ENCODE peak calls at places on chromosome 12, in nine cellular contexts. One of them, this sample, is unnamed. For H3K4me1 and H3K27me3, the result is how much of the 10 kb centered on the place peaks cover.

GRCh38 chr12:75438052-75438754 is 42.4 kb upstream of the GLIPR1 start:
- DNase-seq in IMR-90: no peak
- DNase-seq in neural progenitor cell: no peak
- DNase-seq in CD8-positive, alpha-beta memory T cell: no peak
- DNase-seq in CD8-positive, alpha-beta T cell: no peak
- DNase-seq in colonic mucosa: no peak
- DNase-seq in fibroblast of lung: no peak
- DNase-seq in hepatocyte: no peak
- DNase-seq in HCT116: no peak
- DNase-seq in this sample: no peak

GRCh38 chr12:77537648-77538047 is 293.0 kb upstream of the NAV3 start:
- DNase-seq in IMR-90: no peak
- DNase-seq in neural progenitor cell: no peak
- DNase-seq in CD8-positive, alpha-beta memory T cell: no peak
- DNase-seq in CD8-positive, alpha-beta T cell: no peak
- DNase-seq in colonic mucosa: no peak
- DNase-seq in fibroblast of lung: peak
- DNase-seq in hepatocyte: no peak
- DNase-seq in HCT116: no peak
- DNase-seq in this sample: no peak

GRCh38 chr12:107468976-107469375 is 216.6 kb upstream of the PWP1 start:
- DNase-seq in IMR-90: no peak
- DNase-seq in neural progenitor cell: no peak
- DNase-seq in CD8-positive, alpha-beta memory T cell: no peak
- DNase-seq in CD8-positive, alpha-beta T cell: no peak
- DNase-seq in colonic mucosa: no peak
- DNase-seq in fibroblast of lung: no peak
- DNase-seq in hepatocyte: no peak
- DNase-seq in HCT116: no peak
- DNase-seq in this sample: no peak

GRCh38 chr12:102755271-102755670 is 161.8 kb downstream of the PAH start:
- DNase-seq in IMR-90: no peak
- DNase-seq in neural progenitor cell: no peak
- DNase-seq in CD8-positive, alpha-beta memory T cell: no peak
- DNase-seq in CD8-positive, alpha-beta T cell: no peak
- DNase-seq in colonic mucosa: no peak
- DNase-seq in fibroblast of lung: no peak
- DNase-seq in hepatocyte: no peak
- DNase-seq in HCT116: no peak
- DNase-seq in this sample: no peak

GRCh38 chr12:12936983-12937491 is 14.9 kb downstream of the GPRC5D start:
- DNase-seq in IMR-90: no peak
- DNase-seq in neural progenitor cell: no peak
- DNase-seq in CD8-positive, alpha-beta memory T cell: no peak
- DNase-seq in CD8-positive, alpha-beta T cell: no peak
- DNase-seq in colonic mucosa: no peak
- DNase-seq in fibroblast of lung: no peak
- DNase-seq in hepatocyte: no peak
- DNase-seq in HCT116: no peak
- DNase-seq in this sample: no peak

GRCh38 chr12:40451661-40452060 is 226.9 kb downstream of the LRRK2 start:
- DNase-seq in IMR-90: no peak
- DNase-seq in neural progenitor cell: no peak
- DNase-seq in CD8-positive, alpha-beta memory T cell: no peak
- DNase-seq in CD8-positive, alpha-beta T cell: no peak
- DNase-seq in colonic mucosa: no peak
- DNase-seq in fibroblast of lung: no peak
- DNase-seq in hepatocyte: no peak
- DNase-seq in HCT116: no peak
- DNase-seq in this sample: no peak

GRCh38 chr12:15754233-15754632 is 35.0 kb downstream of the EPS8 start:
- DNase-seq in IMR-90: peak
- DNase-seq in neural progenitor cell: no peak
- DNase-seq in CD8-positive, alpha-beta memory T cell: no peak
- DNase-seq in CD8-positive, alpha-beta T cell: no peak
- DNase-seq in colonic mucosa: no peak
- DNase-seq in fibroblast of lung: peak
- DNase-seq in hepatocyte: no peak
- DNase-seq in HCT116: no peak
- DNase-seq in this sample: no peak

GRCh38 chr12:109153711-109154434 is 37.5 kb downstream of the ACACB start:
- DNase-seq in IMR-90: no peak
- DNase-seq in neural progenitor cell: peak
- DNase-seq in CD8-positive, alpha-beta memory T cell: no peak
- DNase-seq in CD8-positive, alpha-beta T cell: no peak
- DNase-seq in colonic mucosa: peak
- DNase-seq in fibroblast of lung: no peak
- DNase-seq in hepatocyte: peak
- DNase-seq in HCT116: no peak
- DNase-seq in this sample: no peak

GRCh38 chr12:66072566-66072965 is 58.0 kb downstream of the LLPH start:
- DNase-seq in IMR-90: no peak
- DNase-seq in neural progenitor cell: no peak
- DNase-seq in CD8-positive, alpha-beta memory T cell: no peak
- DNase-seq in CD8-positive, alpha-beta T cell: no peak
- DNase-seq in colonic mucosa: no peak
- DNase-seq in fibroblast of lung: no peak
- DNase-seq in hepatocyte: no peak
- DNase-seq in HCT116: no peak
- DNase-seq in this sample: no peak

GRCh38 chr12:47276253-47277070 is 196.7 kb upstream of the AMIGO2 start:
- DNase-seq in IMR-90: peak
- DNase-seq in neural progenitor cell: no peak
- DNase-seq in CD8-positive, alpha-beta memory T cell: peak
- DNase-seq in CD8-positive, alpha-beta T cell: peak
- DNase-seq in colonic mucosa: peak
- DNase-seq in fibroblast of lung: peak
- DNase-seq in hepatocyte: peak
- DNase-seq in HCT116: no peak
- DNase-seq in this sample: peak
- H3K27ac ChIP-seq in IMR-90: no peak
- H3K27ac ChIP-seq in neural progenitor cell: no peak
- H3K27ac ChIP-seq in CD8-positive, alpha-beta memory T cell: peak
- H3K27ac ChIP-seq in CD8-positive, alpha-beta T cell: peak
- H3K27ac ChIP-seq in colonic mucosa: peak
- H3K27ac ChIP-seq in fibroblast of lung: no peak
- H3K27ac ChIP-seq in hepatocyte: peak
- H3K27ac ChIP-seq in HCT116: no peak
- H3K27ac ChIP-seq in this sample: no peak

GRCh38 chr12:88577537-88577936 is 2.7 kb downstream of the KITLG start:
- DNase-seq in IMR-90: no peak
- DNase-seq in neural progenitor cell: no peak
- DNase-seq in CD8-positive, alpha-beta memory T cell: no peak
- DNase-seq in CD8-positive, alpha-beta T cell: no peak
- DNase-seq in colonic mucosa: no peak
- DNase-seq in fibroblast of lung: no peak
- DNase-seq in hepatocyte: no peak
- DNase-seq in HCT116: peak
- DNase-seq in this sample: no peak
- H3K4me1 ChIP-seq in IMR-90: under half
- H3K4me1 ChIP-seq in neural progenitor cell: under half
- H3K4me1 ChIP-seq in CD8-positive, alpha-beta memory T cell: under half
- H3K4me1 ChIP-seq in CD8-positive, alpha-beta T cell: under half
- H3K4me1 ChIP-seq in colonic mucosa: under half
- H3K4me1 ChIP-seq in fibroblast of lung: under half
- H3K4me1 ChIP-seq in hepatocyte: under half
- H3K4me1 ChIP-seq in HCT116: half or more
- H3K4me1 ChIP-seq in this sample: under half

GRCh38 chr12:95836630-95837239 is 22.0 kb upstream of the SNRPF start:
- DNase-seq in IMR-90: peak
- DNase-seq in neural progenitor cell: no peak
- DNase-seq in CD8-positive, alpha-beta memory T cell: no peak
- DNase-seq in CD8-positive, alpha-beta T cell: no peak
- DNase-seq in colonic mucosa: no peak
- DNase-seq in fibroblast of lung: peak
- DNase-seq in hepatocyte: no peak
- DNase-seq in HCT116: no peak
- DNase-seq in this sample: no peak

GRCh38 chr12:95837240-95838038 is 21.3 kb upstream of the SNRPF start:
- DNase-seq in IMR-90: no peak
- DNase-seq in neural progenitor cell: no peak
- DNase-seq in CD8-positive, alpha-beta memory T cell: no peak
- DNase-seq in CD8-positive, alpha-beta T cell: no peak
- DNase-seq in colonic mucosa: no peak
- DNase-seq in fibroblast of lung: no peak
- DNase-seq in hepatocyte: no peak
- DNase-seq in HCT116: no peak
- DNase-seq in this sample: no peak

GRCh38 chr12:95838125-95838524 is 20.6 kb upstream of the SNRPF start:
- DNase-seq in IMR-90: peak
- DNase-seq in neural progenitor cell: no peak
- DNase-seq in CD8-positive, alpha-beta memory T cell: no peak
- DNase-seq in CD8-positive, alpha-beta T cell: no peak
- DNase-seq in colonic mucosa: peak
- DNase-seq in fibroblast of lung: peak
- DNase-seq in hepatocyte: peak
- DNase-seq in HCT116: no peak
- DNase-seq in this sample: no peak

GRCh38 chr12:95836185-95836609 is 22.6 kb upstream of the SNRPF start:
- DNase-seq in IMR-90: peak
- DNase-seq in neural progenitor cell: no peak
- DNase-seq in CD8-positive, alpha-beta memory T cell: no peak
- DNase-seq in CD8-positive, alpha-beta T cell: no peak
- DNase-seq in colonic mucosa: no peak
- DNase-seq in fibroblast of lung: peak
- DNase-seq in hepatocyte: no peak
- DNase-seq in HCT116: no peak
- DNase-seq in this sample: no peak

DNA sequence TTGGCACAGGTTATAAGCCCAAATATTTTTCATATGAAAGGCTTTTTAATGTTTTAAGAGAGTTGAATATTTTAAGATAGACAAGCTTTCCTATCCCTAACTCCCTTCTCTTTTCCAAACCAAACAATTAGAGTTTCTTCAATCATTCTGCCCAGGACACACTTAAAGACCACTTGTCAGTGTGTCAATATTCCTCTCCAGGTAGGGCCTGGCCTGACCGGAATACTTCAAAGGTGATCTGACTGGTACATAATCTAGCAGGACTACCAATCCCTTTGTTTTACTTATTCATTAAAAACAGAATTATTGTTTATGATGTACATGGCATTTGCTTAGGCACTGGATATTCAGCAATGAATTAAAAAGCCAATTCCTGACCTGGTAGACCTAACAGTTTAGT is 24.2 kb upstream of the SNRPF start:
- DNase-seq in IMR-90: no peak
- DNase-seq in neural progenitor cell: no peak
- DNase-seq in CD8-positive, alpha-beta memory T cell: no peak
- DNase-seq in CD8-positive, alpha-beta T cell: no peak
- DNase-seq in colonic mucosa: no peak
- DNase-seq in fibroblast of lung: no peak
- DNase-seq in hepatocyte: no peak
- DNase-seq in HCT116: no peak
- DNase-seq in this sample: no peak
- H3K27me3 ChIP-seq in IMR-90: under half
- H3K27me3 ChIP-seq in neural progenitor cell: under half
- H3K27me3 ChIP-seq in CD8-positive, alpha-beta memory T cell: under half
- H3K27me3 ChIP-seq in CD8-positive, alpha-beta T cell: under half
- H3K27me3 ChIP-seq in colonic mucosa: under half
- H3K27me3 ChIP-seq in fibroblast of lung: under half
- H3K27me3 ChIP-seq in hepatocyte: under half
- H3K27me3 ChIP-seq in HCT116: under half
- H3K27me3 ChIP-seq in this sample: under half

DNA sequence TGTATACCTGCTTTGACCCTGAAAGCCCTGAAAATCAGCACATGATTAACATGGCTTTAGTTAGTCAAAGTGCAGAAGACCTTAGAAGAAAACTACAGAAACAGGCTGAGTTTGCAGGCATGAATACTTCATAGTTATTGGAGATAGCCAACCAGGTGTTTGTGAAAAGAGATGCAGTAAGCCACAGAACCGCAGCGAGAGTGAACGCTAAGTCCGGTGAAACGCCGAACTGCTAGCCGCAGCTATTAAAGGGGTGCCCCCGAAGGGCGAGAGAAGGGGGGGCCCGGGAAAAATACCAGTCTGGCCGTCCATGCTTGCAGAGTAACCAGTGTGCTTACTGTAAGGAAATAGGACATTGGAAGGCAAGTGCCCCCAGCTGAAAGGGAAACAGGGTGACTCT is 784.0 kb upstream of the TMEM132C start:
- DNase-seq in IMR-90: no peak
- DNase-seq in neural progenitor cell: no peak
- DNase-seq in CD8-positive, alpha-beta memory T cell: no peak
- DNase-seq in CD8-positive, alpha-beta T cell: no peak
- DNase-seq in colonic mucosa: no peak
- DNase-seq in fibroblast of lung: no peak
- DNase-seq in hepatocyte: no peak
- DNase-seq in HCT116: no peak
- DNase-seq in this sample: no peak
- H3K27ac ChIP-seq in IMR-90: no peak
- H3K27ac ChIP-seq in neural progenitor cell: no peak
- H3K27ac ChIP-seq in CD8-positive, alpha-beta memory T cell: no peak
- H3K27ac ChIP-seq in CD8-positive, alpha-beta T cell: no peak
- H3K27ac ChIP-seq in colonic mucosa: no peak
- H3K27ac ChIP-seq in fibroblast of lung: no peak
- H3K27ac ChIP-seq in hepatocyte: no peak
- H3K27ac ChIP-seq in HCT116: no peak
- H3K27ac ChIP-seq in this sample: no peak

DNA sequence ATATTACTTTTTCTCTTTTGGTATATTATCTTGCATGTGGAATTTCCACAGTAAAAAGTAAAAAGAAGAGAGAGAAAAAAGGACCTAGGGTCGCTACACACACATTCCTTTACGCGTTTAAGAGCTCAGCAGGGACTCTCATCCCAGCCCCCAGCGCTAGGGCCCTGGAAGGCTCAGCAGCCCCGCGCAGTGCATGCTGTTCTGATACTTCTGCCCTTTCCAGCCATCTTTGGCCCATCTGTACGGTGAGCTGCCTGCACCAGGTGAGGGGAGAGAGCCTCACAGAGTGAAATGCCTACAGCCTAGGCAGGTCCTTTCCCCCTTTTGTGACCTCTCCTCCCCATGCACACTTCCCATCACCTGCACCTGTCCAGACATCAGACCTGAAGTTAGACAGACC is 1.6 kb upstream of the LTBR start:
- DNase-seq in IMR-90: no peak
- DNase-seq in neural progenitor cell: peak
- DNase-seq in CD8-positive, alpha-beta memory T cell: no peak
- DNase-seq in CD8-positive, alpha-beta T cell: no peak
- DNase-seq in colonic mucosa: no peak
- DNase-seq in fibroblast of lung: no peak
- DNase-seq in hepatocyte: no peak
- DNase-seq in HCT116: no peak
- DNase-seq in this sample: no peak
- H3K4me1 ChIP-seq in IMR-90: under half
- H3K4me1 ChIP-seq in neural progenitor cell: under half
- H3K4me1 ChIP-seq in CD8-positive, alpha-beta memory T cell: under half
- H3K4me1 ChIP-seq in CD8-positive, alpha-beta T cell: under half
- H3K4me1 ChIP-seq in colonic mucosa: under half
- H3K4me1 ChIP-seq in fibroblast of lung: under half
- H3K4me1 ChIP-seq in hepatocyte: under half
- H3K4me1 ChIP-seq in HCT116: under half
- H3K4me1 ChIP-seq in this sample: under half

GRCh38 chr12:51817027-51817953 is 31.2 kb downstream of the FIGNL2 start:
- DNase-seq in IMR-90: no peak
- DNase-seq in neural progenitor cell: no peak
- DNase-seq in CD8-positive, alpha-beta memory T cell: no peak
- DNase-seq in CD8-positive, alpha-beta T cell: no peak
- DNase-seq in colonic mucosa: no peak
- DNase-seq in fibroblast of lung: no peak
- DNase-seq in hepatocyte: peak
- DNase-seq in HCT116: no peak
- DNase-seq in this sample: no peak
- H3K27me3 ChIP-seq in IMR-90: under half
- H3K27me3 ChIP-seq in neural progenitor cell: under half
- H3K27me3 ChIP-seq in CD8-positive, alpha-beta memory T cell: under half
- H3K27me3 ChIP-seq in CD8-positive, alpha-beta T cell: under half
- H3K27me3 ChIP-seq in colonic mucosa: under half
- H3K27me3 ChIP-seq in fibroblast of lung: under half
- H3K27me3 ChIP-seq in hepatocyte: under half
- H3K27me3 ChIP-seq in HCT116: under half
- H3K27me3 ChIP-seq in this sample: under half